ENCODE peak calls at places on chromosome 12, in seven cellular contexts. W is SK-N-SH, F is HepG2, U is HCT116, A is H1, Q is K562, V is GM12878. P is an unnamed sample.

GRCh38 chr12:57153420-57153997 is 6.1 kb upstream of the LRP1-AS start:
- DNase-seq in Q (no peak), V (no peak), W (peak; percentile 67), U (no peak), A (no peak), F (no peak), P (no peak)

GRCh38 chr12:3101309-3102022 is 24.3 kb downstream of the TSPAN9 start:
- DNase-seq in V (no peak), A (no peak), W (no peak), Q (no peak), U (no peak), F (no peak), P (no peak)

GRCh38 chr12:11962795-11963347 is 107.9 kb upstream of the BCL2L14 start:
- DNase-seq in V (no peak), Q (no peak), A (no peak), U (no peak), F (no peak), W (no peak), P (no peak)

GRCh38 chr12:95963104-95963503 is 20.0 kb downstream of the AMDHD1 start:
- DNase-seq in W (no peak), Q (no peak), U (peak; percentile 18), V (no peak), A (no peak), F (no peak), P (no peak)

GRCh38 chr12:92466391-92467305 is 236.1 kb upstream of the PLEKHG7 start:
- DNase-seq in V (peak; percentile 90), Q (no peak), F (no peak), U (no peak), W (no peak), A (peak; percentile 9), P (peak; percentile 66)

GRCh38 chr12:54033106-54033979 is 493 bp downstream of the HOXC5 start:
- DNase-seq in Q (no peak), A (no peak), U (no peak), V (no peak), W (peak; percentile 84), F (peak; percentile 4), P (no peak)

GRCh38 chr12:15532364-15532977 is 210.2 kb downstream of the PTPRO start:
- DNase-seq in Q (no peak), W (peak; percentile 5), F (peak; percentile 55), A (peak; percentile 36), U (peak; percentile 72), V (peak; percentile 36), P (peak; percentile 83)

GRCh38 chr12:107027304-107028053 is 40.5 kb upstream of the MTERF2 start:
- DNase-seq in Q (no peak), V (no peak), F (peak; percentile 66), U (peak; percentile 52), A (no peak), W (peak; percentile 52), P (no peak)

GRCh38 chr12:122166422-122167327 is 7.3 kb downstream of the IL31 start:
- DNase-seq in V (peak; percentile 9), A (no peak), W (no peak), Q (no peak), U (no peak), F (no peak), P (no peak)

GRCh38 chr12:26239127-26239500 is 43.7 kb downstream of the SSPN start:
- DNase-seq in F (no peak), U (no peak), Q (no peak), A (no peak), W (no peak), V (no peak), P (no peak)

GRCh38 chr12:4160314-4161040 is 113.1 kb upstream of the CCND2 start:
- DNase-seq in V (no peak), U (no peak), F (no peak), A (no peak), W (no peak), Q (no peak), P (no peak)

GRCh38 chr12:132185698-132186097 is 41.4 kb downstream of the NOC4L start:
- DNase-seq in A (no peak), W (no peak), F (no peak), V (no peak), U (no peak), Q (no peak), P (no peak)

GRCh38 chr12:53502331-53502730 is 1.2 kb downstream of the TARBP2 start:
- DNase-seq in F (no peak), W (no peak), A (no peak), V (no peak), Q (no peak), U (no peak), P (no peak)

GRCh38 chr12:64883264-64884163 is 59.1 kb downstream of the TBC1D30 start:
- DNase-seq in Q (no peak), W (no peak), A (no peak), U (no peak), V (peak; percentile 46), F (peak; percentile 3), P (no peak)

GRCh38 chr12:59650594-59651229 is 54.9 kb downstream of the SLC16A7 start:
- DNase-seq in Q (no peak), V (no peak), W (no peak), A (no peak), F (no peak), U (no peak), P (no peak)

GRCh38 chr12:105418232-105418631 is 87.7 kb downstream of the C12orf75 start:
- DNase-seq in A (no peak), Q (no peak), V (no peak), W (no peak), U (no peak), F (no peak), P (no peak)

GRCh38 chr12:25710149-25710548 is 157.1 kb upstream of the LMNTD1 start:
- DNase-seq in V (no peak), U (no peak), F (no peak), W (no peak), A (no peak), Q (no peak), P (no peak)

GRCh38 chr12:66275040-66275439 is 27.3 kb upstream of the HELB start:
- DNase-seq in U (no peak), W (no peak), F (no peak), A (no peak), Q (no peak), V (no peak), P (no peak)

GRCh38 chr12:117189725-117190209 is 503 bp downstream of the FBXO21 start:
- DNase-seq in V (no peak), W (peak; percentile 81), U (no peak), A (no peak), F (peak; percentile 24), Q (peak; percentile 39), P (no peak)

GRCh38 chr12:91194500-91194899 is 11.9 kb upstream of the DCN start:
- DNase-seq in A (no peak), U (no peak), F (no peak), V (no peak), Q (no peak), W (no peak), P (no peak)

GRCh38 chr12:57868870-57869609 is 22.5 kb upstream of the CTDSP2 start:
- DNase-seq in V (no peak), F (no peak), Q (no peak), A (no peak), U (no peak), W (peak; percentile 67), P (no peak)

GRCh38 chr12:45671254-45671653 is 58.3 kb upstream of the ARID2 start:
- DNase-seq in W (no peak), V (no peak), U (no peak), A (no peak), F (no peak), Q (no peak), P (no peak)

GRCh38 chr12:120849765-120850164 is 54.4 kb downstream of the SPPL3 start:
- DNase-seq in F (peak; percentile 9), A (no peak), U (no peak), W (no peak), Q (no peak), V (no peak), P (no peak)

GRCh38 chr12:106794369-106794768 is 19.9 kb downstream of the RIC8B start:
- DNase-seq in A (no peak), Q (peak; percentile 11), W (no peak), F (no peak), U (no peak), V (no peak), P (no peak)

GRCh38 chr12:2084553-2085296 is 31.9 kb downstream of the CACNA1C start:
- DNase-seq in A (no peak), F (no peak), Q (no peak), U (no peak), V (no peak), W (no peak), P (no peak)
- H3K9ac ChIP-seq in A (no peak overlapping the region), F (no peak overlapping the region), Q (no peak overlapping the region), U (no peak overlapping the region), V (no peak overlapping the region), W (no peak overlapping the region), P (no peak overlapping the region)

DNA sequence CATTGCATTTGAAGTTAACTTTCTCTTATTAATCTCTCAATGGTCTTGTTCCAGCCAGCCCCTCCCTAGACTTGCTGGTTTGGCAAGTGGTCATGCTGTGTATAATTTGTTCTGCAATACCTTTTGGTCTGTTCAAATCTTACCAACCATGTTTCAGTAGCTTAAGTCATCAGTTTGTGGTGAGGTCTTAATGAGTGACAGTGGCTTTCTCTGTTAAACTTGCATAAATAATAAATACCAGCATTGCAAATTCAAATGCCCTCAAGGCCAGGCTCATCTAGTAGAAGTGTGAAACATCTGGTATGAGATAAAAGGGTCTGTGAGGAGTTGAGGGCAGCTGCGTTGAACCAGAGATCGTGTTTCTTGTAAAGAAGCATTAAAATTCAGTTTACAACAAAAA is 319.5 kb downstream of the TMEM117 start:
- DNase-seq in W (no peak), A (no peak), Q (no peak), F (no peak), U (no peak), V (no peak), P (no peak)
- TF ChIP-seq YY1 in W (no peak), A (no peak), Q (no peak), F (no peak), U (no peak), V (no peak), P (no peak)

GRCh38 chr12:103737881-103738280 is 103.2 kb downstream of the NT5DC3 start:
- DNase-seq in Q (no peak), W (no peak), F (no peak), V (no peak), U (no peak), A (no peak), P (no peak)
- H3K9ac ChIP-seq in Q (no peak overlapping the region), W (no peak overlapping the region), F (no peak overlapping the region), V (no peak overlapping the region), U (no peak overlapping the region), A (no peak overlapping the region), P (no peak overlapping the region)

GRCh38 chr12:104411826-104412626 is 44.7 kb upstream of the CHST11 start:
- DNase-seq in F (no peak), W (no peak), Q (peak; percentile 43), V (no peak), A (no peak), U (no peak), P (no peak)
- TF ChIP-seq YY1 in F (no peak), W (no peak), Q (no peak), V (no peak), A (no peak), U (no peak), P (no peak)

GRCh38 chr12:124646385-124647230 is 79.2 kb upstream of the NCOR2 start:
- DNase-seq in Q (no peak), U (no peak), V (peak; percentile 5), F (no peak), A (no peak), W (no peak), P (no peak)
- H3K9ac ChIP-seq in Q (no peak overlapping the region), U (no peak overlapping the region), V (no peak overlapping the region), F (no peak overlapping the region), A (no peak overlapping the region), W (no peak overlapping the region), P (no peak overlapping the region)

GRCh38 chr12:7948585-7949264 is 12.7 kb upstream of the SLC2A3 start:
- DNase-seq in U (no peak), A (no peak), Q (no peak), F (no peak), W (no peak), V (no peak), P (no peak)
- TF ChIP-seq YY1 in U (no peak), A (no peak), Q (no peak), F (no peak), W (no peak), V (no peak), P (no peak)